ENCODE peak calls at places on chromosome X, in eight cellular contexts. Y is fibroblast of lung, T is astrocyte, W is neural progenitor cell, M is mammary epithelial cell, C is hepatocyte, N is GM23248, Q is SK-N-MC. S is an unnamed sample. For H3K9me3, the result is how much of the 10 kb centered on the place peaks cover.

GRCh38 chrX:80648023-80648422 is 161.7 kb downstream of the BRWD3 start:
- DNase-seq in M (no peak), W (peak), Q (peak), N (peak), Y (peak), T (no peak), C (peak), S (no peak)

GRCh38 chrX:42943051-42943450 is 165.1 kb upstream of the PPP1R2C start:
- DNase-seq in C (no peak), Q (no peak), N (no peak), Y (no peak), T (no peak), W (no peak), M (no peak), S (no peak)

GRCh38 chrX:37685452-37686347 is at the start of gene XK:
- DNase-seq in N (peak), Q (no peak), W (peak), M (peak), T (peak), C (peak), Y (peak), S (peak)

GRCh38 chrX:19627081-19627480 is 111.8 kb upstream of the MAP3K15 start:
- DNase-seq in M (no peak), C (no peak), T (no peak), N (peak), W (no peak), Q (no peak), Y (no peak), S (no peak)

GRCh38 chrX:18994713-18995112 is 10.8 kb upstream of the PHKA2 start:
- DNase-seq in M (peak), Y (peak), N (peak), Q (no peak), T (peak), W (no peak), C (no peak), S (peak)

GRCh38 chrX:96453139-96453538 is 231.5 kb upstream of the DIAPH2 start:
- DNase-seq in C (peak), W (no peak), N (no peak), M (no peak), T (no peak), Q (no peak), Y (no peak), S (no peak)

GRCh38 chrX:130247996-130248395 is 20.7 kb downstream of the ZNF280C start:
- DNase-seq in Y (no peak), Q (no peak), N (no peak), T (no peak), M (no peak), C (no peak), W (no peak), S (no peak)

GRCh38 chrX:73447311-73447794 is 500 bp downstream of the CDX4 start:
- DNase-seq in Q (no peak), W (peak), C (no peak), N (no peak), M (no peak), T (no peak), Y (no peak), S (no peak)

GRCh38 chrX:17547658-17548057 is 172.7 kb downstream of the NHS start:
- DNase-seq in W (no peak), T (peak), Y (peak), C (peak), N (peak), Q (no peak), M (peak), S (peak)

GRCh38 chrX:54180403-54180802 is 2.7 kb downstream of the FAM120C start:
- DNase-seq in M (no peak), C (no peak), T (peak), W (no peak), N (peak), Q (no peak), Y (no peak), S (no peak)

GRCh38 chrX:132491191-132491590 is 2.4 kb upstream of the MBNL3 start:
- DNase-seq in M (peak), T (no peak), W (no peak), Q (no peak), Y (no peak), N (no peak), C (peak), S (peak)

GRCh38 chrX:108216405-108216804 is 124.8 kb downstream of the ATG4A start:
- DNase-seq in M (peak), C (no peak), Y (no peak), Q (peak), N (no peak), W (no peak), T (no peak), S (no peak)

GRCh38 chrX:107102980-107103379 is 15.6 kb downstream of the RBM41 start:
- DNase-seq in W (no peak), T (no peak), Q (no peak), Y (peak), M (peak), C (no peak), N (peak), S (no peak)

GRCh38 chrX:41718481-41719245 is 5.3 kb upstream of the GPR82 start:
- DNase-seq in C (peak), M (no peak), Y (no peak), W (peak), Q (no peak), T (peak), N (no peak), S (no peak)

GRCh38 chrX:106619797-106620196 is 8.0 kb downstream of the RADX start:
- DNase-seq in C (no peak), W (no peak), Y (peak), T (no peak), Q (no peak), N (peak), M (no peak), S (no peak)

GRCh38 chrX:25034889-25035288 is 19.1 kb upstream of the ARX start:
- DNase-seq in C (no peak), Q (no peak), Y (peak), M (no peak), N (peak), T (no peak), W (peak), S (no peak)

GRCh38 chrX:37454537-37455285 is 105.5 kb downstream of the PRRG1 start:
- DNase-seq in N (peak), M (peak), T (peak), C (peak), Q (no peak), W (no peak), Y (no peak), S (peak)

GRCh38 chrX:142096263-142096662 is 108.8 kb downstream of the MAGEC2 start:
- DNase-seq in N (no peak), M (no peak), T (no peak), W (no peak), C (no peak), Q (no peak), Y (peak), S (no peak)
- H3K9me3 ChIP-seq in N (under half), M (under half), T (under half), W (under half), C (under half), Q (under half), Y (under half), S (under half)

GRCh38 chrX:10110984-10111363 is 45.8 kb upstream of the CLCN4 start:
- DNase-seq in Y (no peak), T (no peak), Q (no peak), N (peak), M (no peak), C (no peak), W (no peak), S (no peak)
- H3K27ac ChIP-seq in Y (peak), T (no peak), Q (no peak), N (no peak), M (no peak), C (no peak), W (no peak), S (no peak)

GRCh38 chrX:119999087-119999634 is 55.6 kb upstream of the NKAP start:
- DNase-seq in T (no peak), Y (no peak), N (no peak), Q (no peak), C (no peak), W (no peak), M (no peak), S (no peak)
- TF ChIP-seq EZH2 in T (peak), Y (peak), N (no peak), Q (no peak), C (peak), W (peak), M (peak), S (no peak)

GRCh38 chrX:97843200-97843811 is 959.6 kb downstream of the RPA4 start:
- DNase-seq in Q (no peak), Y (no peak), N (no peak), W (no peak), M (no peak), C (no peak), T (no peak), S (no peak)

GRCh38 chrX:97842468-97843199 is 958.9 kb downstream of the RPA4 start:
- DNase-seq in Y (no peak), W (no peak), T (no peak), M (no peak), Q (no peak), C (no peak), N (no peak), S (no peak)

GRCh38 chrX:97844943-97845342 is 961.2 kb downstream of the RPA4 start:
- DNase-seq in M (no peak), W (no peak), N (no peak), Q (no peak), Y (no peak), T (no peak), C (no peak), S (no peak)

GRCh38 chrX:97845451-97845850 is 961.7 kb downstream of the RPA4 start:
- DNase-seq in N (no peak), M (no peak), C (no peak), W (no peak), Q (no peak), Y (no peak), T (no peak), S (no peak)

DNA sequence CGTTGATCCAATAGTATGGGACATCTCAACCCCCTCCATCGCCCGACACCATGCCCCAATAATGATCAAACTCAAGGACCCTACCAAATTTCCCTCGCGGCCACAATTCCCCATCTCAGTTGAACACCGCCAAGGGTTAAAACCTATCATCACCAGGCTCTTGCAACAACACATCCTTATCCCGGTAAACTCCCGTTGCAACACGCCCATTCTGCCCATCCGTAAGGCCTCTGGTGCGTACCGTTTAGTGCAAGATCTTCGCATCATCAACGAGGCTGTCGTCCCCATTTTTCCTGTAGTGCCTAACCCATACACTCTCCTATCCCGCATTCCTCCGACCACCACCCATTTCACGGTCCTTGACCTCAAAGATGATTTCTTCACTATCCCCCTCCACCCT is 960.5 kb downstream of the RPA4 start:
- DNase-seq in T (no peak), Y (no peak), M (no peak), Q (no peak), W (no peak), N (no peak), C (no peak), S (no peak)
- H3K9me3 ChIP-seq in T (under half), Y (under half), M (under half), Q (under half), W (under half), N (under half), C (under half), S (under half)

GRCh38 chrX:118593407-118593806 is 97.8 kb downstream of the DOCK11 start:
- DNase-seq in T (no peak), Q (no peak), C (no peak), N (no peak), Y (no peak), W (no peak), M (no peak), S (no peak)

GRCh38 chrX:118595501-118596042 is 100.0 kb downstream of the DOCK11 start:
- DNase-seq in W (no peak), N (no peak), T (peak), Q (no peak), Y (no peak), C (no peak), M (no peak), S (no peak)

GRCh38 chrX:118594697-118595420 is 99.2 kb downstream of the DOCK11 start:
- DNase-seq in N (no peak), Q (no peak), M (no peak), T (no peak), Y (no peak), W (peak), C (no peak), S (no peak)

DNA sequence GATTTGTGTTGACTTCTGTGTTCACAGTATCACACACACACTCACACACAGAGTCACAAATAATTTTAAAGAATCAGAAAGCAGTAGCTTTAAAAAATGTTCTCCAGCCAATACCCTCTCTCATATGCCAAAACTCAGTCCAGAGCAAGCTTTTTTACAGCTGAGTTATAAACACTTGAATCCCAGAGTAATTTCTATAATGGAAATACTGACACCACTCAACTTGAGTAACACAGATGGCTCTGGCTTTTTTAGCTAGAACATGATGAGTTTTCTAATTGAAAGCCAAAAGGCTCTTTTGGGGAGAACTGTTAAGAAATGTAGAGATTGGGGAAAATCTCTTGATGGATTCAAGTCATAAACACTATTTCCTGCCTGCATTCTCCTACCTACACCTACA is 100.8 kb downstream of the DOCK11 start:
- DNase-seq in W (no peak), M (no peak), T (no peak), Y (no peak), Q (no peak), N (no peak), C (no peak), S (no peak)
- H3K27ac ChIP-seq in W (no peak), M (no peak), T (no peak), Y (no peak), Q (no peak), N (no peak), C (no peak), S (no peak)

DNA sequence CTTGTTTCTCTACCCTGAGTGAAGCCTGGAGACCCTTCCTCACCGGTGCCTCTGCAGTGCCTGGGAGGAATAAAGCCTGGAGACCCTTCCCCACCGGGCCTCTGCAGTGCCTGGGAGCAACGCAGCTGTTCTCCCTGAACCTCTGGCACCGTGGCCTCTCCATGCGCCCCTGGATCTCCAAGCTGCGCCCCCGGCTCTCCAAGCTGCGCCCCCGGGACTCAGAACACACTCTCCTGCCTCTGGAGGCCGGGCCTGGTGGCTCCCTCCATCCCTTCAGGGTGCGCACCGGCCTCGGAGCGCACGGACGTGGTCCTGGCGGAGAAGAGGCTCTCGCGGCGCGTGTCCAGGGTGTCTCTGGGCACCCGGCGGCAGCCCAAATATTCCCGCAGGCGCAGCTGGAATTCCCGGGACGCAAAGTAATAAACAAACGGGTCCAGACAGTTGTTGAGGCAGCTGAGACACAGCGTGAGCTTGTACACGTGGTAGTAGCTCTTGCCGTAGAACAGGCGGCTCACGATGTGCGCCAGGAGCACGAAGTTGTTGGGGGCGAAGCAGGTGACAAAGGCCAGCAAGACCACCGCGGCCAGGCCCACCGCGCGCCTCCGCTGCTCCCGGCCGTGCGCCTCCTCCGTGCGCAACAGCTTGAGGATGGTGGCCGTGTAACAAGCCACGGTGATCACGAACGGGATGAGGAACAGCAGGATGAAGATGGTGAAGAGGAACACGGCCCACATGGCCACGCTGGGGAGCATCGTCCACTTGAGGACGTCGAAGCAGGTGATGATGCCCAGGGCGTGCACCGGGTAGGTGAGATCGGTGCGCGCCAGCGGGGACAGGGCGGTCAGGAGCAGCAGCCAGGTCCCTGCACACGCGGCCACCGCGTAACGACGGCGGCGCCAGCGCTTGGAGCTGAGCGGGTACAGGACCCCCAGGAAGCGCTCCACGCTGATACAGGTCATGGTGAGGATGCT is 12.8 kb upstream of the ASMTL start:
- DNase-seq in Q (no peak), C (no peak), T (no peak), Y (no peak), W (no peak), M (peak), N (no peak), S (no peak)
- TF ChIP-seq EZH2 in Q (no peak), C (no peak), T (peak), Y (peak), W (no peak), M (no peak), N (no peak), S (no peak)

GRCh38 chrX:586351-586750 is 44.2 kb upstream of the SHOX start:
- DNase-seq in Y (no peak), W (no peak), N (no peak), M (no peak), Q (no peak), T (no peak), C (no peak), S (no peak)
- H3K9me3 ChIP-seq in Y (under half), W (under half), N (under half), M (under half), Q (under half), T (under half), C (under half), S (under half)

S was measured in PC-9.